ENCODE peak calls at places on chromosomes 4 and X, in eight cellular contexts. K, Y, N, V, R, J, S and T are unnamed samples.

GRCh38 chr4:58138786-58139185 is 1028.6 kb upstream of the IGFBP7 start:
- DNase-seq in J (no peak), S (no peak), N (no peak), V (no peak), R (no peak), Y (no peak), K (no peak), T (no peak)

GRCh38 chr4:142683997-142684396 is 162.1 kb downstream of the INPP4B start:
- DNase-seq in K (no peak), Y (no peak), J (no peak), V (no peak), R (no peak), S (no peak), N (no peak), T (no peak)

GRCh38 chrX:74514384-74514783 is 93.1 kb downstream of the SLC16A2 start:
- DNase-seq in K (no peak), Y (no peak), S (no peak), V (no peak), R (no peak), N (peak; percentile 70), J (peak; percentile 17), T (no peak)

GRCh38 chr4:139585468-139585867 is 29.4 kb upstream of the SETD7 start:
- DNase-seq in R (no peak), N (no peak), J (no peak), V (no peak), Y (no peak), K (no peak), S (no peak), T (no peak)

GRCh38 chrX:13047752-13048151 is 3.3 kb upstream of the FAM9C start:
- DNase-seq in S (no peak), N (no peak), V (no peak), K (no peak), R (no peak), J (no peak), Y (no peak), T (no peak)

GRCh38 chr4:1871471-1872021 is 353 bp downstream of the NSD2 start:
- DNase-seq in R (no peak), Y (no peak), V (no peak), N (peak; percentile 77), J (peak; percentile 38), S (no peak), K (no peak), T (no peak)

GRCh38 chrX:135977611-135978010 is 3.8 kb upstream of the MMGT1 start:
- DNase-seq in R (peak; percentile 77), V (no peak), J (no peak), S (no peak), K (no peak), N (no peak), Y (no peak), T (no peak)

GRCh38 chrX:149950681-149951080 is 12.4 kb upstream of the EOLA2 start:
- DNase-seq in N (no peak), S (peak; percentile 9), K (no peak), V (no peak), J (no peak), Y (no peak), R (peak; percentile 67), T (no peak)

GRCh38 chr4:3073158-3074077 is 920 bp downstream of the HTT-AS start:
- DNase-seq in J (peak; percentile 13), K (no peak), R (no peak), Y (peak; percentile 48), N (no peak), V (no peak), S (no peak), T (no peak)

GRCh38 chrX:16487620-16488380 is 162.2 kb upstream of the S100G start:
- DNase-seq in K (peak; percentile 36), V (no peak), N (no peak), S (no peak), J (no peak), Y (no peak), R (peak; percentile 66), T (no peak)

GRCh38 chr4:99285387-99285786 is 5.4 kb downstream of the ADH1A start:
- DNase-seq in R (no peak), S (no peak), K (no peak), N (no peak), J (no peak), Y (no peak), V (no peak), T (no peak)

GRCh38 chrX:55490974-55491373 is 1.3 kb upstream of the USP51 start:
- DNase-seq in Y (no peak), J (peak; percentile 12), K (no peak), V (no peak), N (peak; percentile 22), R (no peak), S (peak; percentile 0), T (no peak)

GRCh38 chr4:28241021-28241420 is 1380.4 kb downstream of the STIM2 start:
- DNase-seq in J (no peak), Y (no peak), R (no peak), S (no peak), V (no peak), N (no peak), K (no peak), T (no peak)

GRCh38 chr4:78047366-78047765 is 9.8 kb upstream of the FRAS1 start:
- DNase-seq in R (no peak), J (no peak), N (no peak), Y (no peak), K (no peak), S (no peak), V (no peak), T (no peak)

GRCh38 chrX:118839334-118839958 is 15.8 kb downstream of the ZCCHC12 start:
- DNase-seq in V (no peak), K (no peak), S (peak; percentile 47), J (peak; percentile 87), Y (peak; percentile 85), R (peak; percentile 6), N (peak; percentile 95), T (peak; percentile 60)

GRCh38 chr4:130361616-130362015 is 1265.7 kb downstream of the C4orf33 start:
- DNase-seq in J (no peak), R (no peak), S (no peak), K (no peak), N (no peak), V (no peak), Y (no peak), T (no peak)

GRCh38 chrX:40473460-40474204 is 107.1 kb upstream of the ATP6AP2 start:
- DNase-seq in S (no peak), Y (no peak), R (no peak), N (no peak), K (no peak), V (no peak), J (no peak), T (no peak)

GRCh38 chr4:105894570-105895323 is 524 bp upstream of the NPNT start:
- DNase-seq in Y (no peak), K (no peak), N (no peak), J (peak; percentile 74), R (no peak), V (no peak), S (no peak), T (no peak)

GRCh38 chr4:26191353-26191752 is 129.5 kb upstream of the RBPJ start:
- DNase-seq in R (peak; percentile 41), S (no peak), Y (no peak), K (no peak), J (peak; percentile 42), N (no peak), V (no peak), T (no peak)

GRCh38 chr4:26194764-26195163 is 126.0 kb upstream of the RBPJ start:
- DNase-seq in J (no peak), S (no peak), Y (no peak), N (no peak), K (no peak), V (no peak), R (no peak), T (no peak)

GRCh38 chr4:26197018-26197779 is 123.6 kb upstream of the RBPJ start:
- DNase-seq in Y (no peak), K (peak; percentile 90), J (no peak), S (peak; percentile 79), N (no peak), R (peak; percentile 97), V (no peak), T (no peak)

GRCh38 chr4:26196567-26196966 is 124.2 kb upstream of the RBPJ start:
- DNase-seq in V (no peak), R (no peak), Y (no peak), J (no peak), S (no peak), N (no peak), K (no peak), T (no peak)

GRCh38 chr4:26192921-26193894 is 127.6 kb upstream of the RBPJ start:
- DNase-seq in S (no peak), K (no peak), R (no peak), Y (no peak), V (no peak), J (no peak), N (no peak), T (no peak)
- H3K27ac ChIP-seq in S (no peak overlapping the region), K (no peak overlapping the region), R (no peak overlapping the region), Y (no peak overlapping the region), V (no peak overlapping the region), J (no peak overlapping the region), N (no peak overlapping the region), T (no peak overlapping the region)

GRCh38 chr4:113186960-113187757 is 137.7 kb downstream of the ANK2 start:
- DNase-seq in N (no peak), V (no peak), S (no peak), Y (no peak), R (no peak), J (no peak), K (no peak), T (no peak)

GRCh38 chr4:113189546-113189945 is 140.1 kb downstream of the ANK2 start:
- DNase-seq in V (no peak), J (no peak), S (no peak), N (no peak), K (no peak), R (no peak), Y (no peak), T (no peak)
- H3K27ac ChIP-seq in V (no peak overlapping the region), J (no peak overlapping the region), S (no peak overlapping the region), N (no peak overlapping the region), K (no peak overlapping the region), R (no peak overlapping the region), Y (no peak overlapping the region), T (no peak overlapping the region)

GRCh38 chr4:80036949-80037348 is 36.1 kb downstream of the ANTXR2 start:
- DNase-seq in V (no peak), R (peak; percentile 77), N (no peak), K (no peak), Y (no peak), J (no peak), S (no peak), T (no peak)
- H3K27ac ChIP-seq in V (peak overlapping the region; percentile 47), R (peak overlapping the region; percentile 17), N (no peak overlapping the region), K (no peak overlapping the region), Y (peak overlapping the region; percentile 49), J (no peak overlapping the region), S (peak overlapping the region; percentile 39), T (no peak overlapping the region)

GRCh38 chrX:110170029-110170428 is 147.9 kb downstream of the AMMECR1 start:
- DNase-seq in V (no peak), K (no peak), N (peak; percentile 13), R (no peak), J (no peak), S (no peak), Y (no peak), T (no peak)

GRCh38 chrX:110175146-110175545 is 142.7 kb downstream of the AMMECR1 start:
- DNase-seq in R (no peak), J (no peak), N (peak; percentile 29), V (no peak), S (peak; percentile 81), Y (no peak), K (no peak), T (no peak)

GRCh38 chrX:110171442-110171841 is 146.4 kb downstream of the AMMECR1 start:
- DNase-seq in J (no peak), R (peak; percentile 19), N (peak; percentile 13), S (no peak), Y (no peak), V (no peak), K (no peak), T (no peak)

GRCh38 chrX:110173192-110174175 is 144.4 kb downstream of the AMMECR1 start:
- DNase-seq in N (peak; percentile 40), V (no peak), Y (no peak), S (no peak), K (no peak), R (peak; percentile 23), J (peak; percentile 31), T (no peak)

GRCh38 chrX:110172215-110172614 is 145.7 kb downstream of the AMMECR1 start:
- DNase-seq in J (no peak), V (no peak), S (no peak), K (no peak), N (peak; percentile 24), R (no peak), Y (no peak), T (no peak)
- H3K27ac ChIP-seq in J (no peak overlapping the region), V (no peak overlapping the region), S (no peak overlapping the region), K (no peak overlapping the region), N (no peak overlapping the region), R (no peak overlapping the region), Y (no peak overlapping the region), T (no peak overlapping the region)